ENCODE peak calls at places on chromosomes 2 and 18, in five cellular contexts. Y, N, I, U and D are unnamed samples.
A peak's percentile ranks its signal among the peaks of the same experiment; 100 is the strongest.

GRCh38 chr2:217647226-217647625 is 355.6 kb downstream of the TNS1 start:
- DNase-seq in N (no peak), I (no peak), Y (no peak), U (no peak), D (no peak)

GRCh38 chr2:171706152-171706803 is 19.0 kb downstream of the DYNC1I2 start:
- DNase-seq in Y (no peak), N (no peak), U (peak; percentile 16), I (no peak), D (no peak)

GRCh38 chr2:23238011-23238657 is 146.8 kb upstream of the KLHL29 start:
- DNase-seq in Y (no peak), N (no peak), I (no peak), U (no peak), D (no peak)

GRCh38 chr2:95032341-95032740 is 6.8 kb downstream of the MAL start:
- DNase-seq in I (no peak), Y (no peak), U (no peak), N (no peak), D (no peak)

GRCh38 chr18:80147418-80148315 is 38.6 kb downstream of the ADNP2 start:
- DNase-seq in Y (peak; percentile 68), U (peak; percentile 84), N (peak; percentile 95), I (no peak), D (peak; percentile 88)

GRCh38 chr2:112821142-112821541 is 15.4 kb downstream of the IL1B start:
- DNase-seq in U (no peak), I (no peak), N (no peak), Y (no peak), D (peak; percentile 44)

GRCh38 chr2:16565481-16565880 is 100.2 kb downstream of the CYRIA start:
- DNase-seq in U (no peak), I (no peak), Y (no peak), N (no peak), D (no peak)

GRCh38 chr18:10139783-10140410 is 226.1 kb downstream of the VAPA start:
- DNase-seq in I (no peak), U (no peak), N (no peak), Y (peak; percentile 74), D (no peak)

GRCh38 chr18:78713064-78713463 is 266.6 kb upstream of the SALL3 start:
- DNase-seq in N (no peak), I (no peak), U (no peak), Y (peak; percentile 64), D (peak; percentile 91)

GRCh38 chr2:11343626-11344341 is 652 bp downstream of the ROCK2 start:
- DNase-seq in I (no peak), N (peak; percentile 71), Y (peak; percentile 86), U (peak; percentile 48), D (peak; percentile 84)

GRCh38 chr2:159713691-159714585 is 1.6 kb downstream of the MARCHF7 start:
- DNase-seq in N (no peak), I (no peak), Y (no peak), U (no peak), D (no peak)

GRCh38 chr18:44729631-44730101 is 49.0 kb downstream of the SETBP1 start:
- DNase-seq in Y (peak; percentile 87), I (no peak), U (peak; percentile 30), N (no peak), D (peak; percentile 75)

GRCh38 chr2:65934992-65935629 is 499.8 kb upstream of the MEIS1 start:
- DNase-seq in Y (no peak), U (no peak), N (no peak), I (no peak), D (no peak)

GRCh38 chr2:122168799-122169198 is 413.3 kb downstream of the TSN start:
- DNase-seq in U (no peak), N (no peak), I (peak; percentile 47), Y (peak; percentile 65), D (peak; percentile 82)

GRCh38 chr2:47486858-47487497 is 84.0 kb downstream of the MSH2 start:
- DNase-seq in Y (no peak), U (peak; percentile 38), N (no peak), I (no peak), D (no peak)

GRCh38 chr2:239157269-239157668 is 243.6 kb downstream of the HDAC4 start:
- DNase-seq in N (no peak), U (no peak), Y (peak; percentile 40), I (no peak), D (peak; percentile 34)

GRCh38 chr18:332007-332406 is 64.2 kb upstream of the THOC1 start:
- DNase-seq in Y (no peak), I (no peak), N (no peak), U (no peak), D (no peak)

GRCh38 chr2:168254158-168254935 is 7.0 kb upstream of the STK39 start:
- DNase-seq in N (no peak), Y (no peak), U (no peak), I (no peak), D (no peak)

GRCh38 chr2:114442545-114442944 is at the start of gene DPP10:
- DNase-seq in Y (peak; percentile 83), N (no peak), U (no peak), I (no peak), D (peak; percentile 92)

GRCh38 chr2:176986579-176986978 is 226.0 kb upstream of the HNRNPA3 start:
- DNase-seq in I (no peak), U (no peak), N (no peak), Y (no peak), D (no peak)

GRCh38 chr18:63234839-63235238 is 84.7 kb downstream of the BCL2 start:
- DNase-seq in Y (no peak), I (no peak), U (no peak), N (no peak), D (no peak)

GRCh38 chr2:134288814-134289213 is 34.9 kb downstream of the MGAT5 start:
- DNase-seq in Y (no peak), N (no peak), U (no peak), I (no peak), D (no peak)